ENCODE peak calls at places on chromosome 20, in six cellular contexts. T, R, G, I, H and O are unnamed samples.

GRCh38 chr20:16124911-16125776 is 448.1 kb downstream of the KIF16B start:
- DNase-seq in T (no peak), R (peak; percentile 17), G (no peak), I (no peak), H (no peak), O (no peak)

GRCh38 chr20:20499469-20499868 is 131.6 kb downstream of the INSM1 start:
- DNase-seq in T (no peak), R (no peak), G (peak; percentile 25), I (no peak), H (no peak), O (no peak)

GRCh38 chr20:12289476-12289875 is 371.8 kb downstream of the BTBD3 start:
- DNase-seq in T (no peak), R (peak; percentile 35), G (no peak), I (no peak), H (no peak), O (no peak)

GRCh38 chr20:34980543-34981213 is 25.0 kb downstream of the MYH7B start:
- DNase-seq in T (no peak), R (no peak), G (peak; percentile 32), I (no peak), H (peak; percentile 30), O (peak; percentile 50)

GRCh38 chr20:24814556-24815195 is 134.4 kb upstream of the CST7 start:
- DNase-seq in T (no peak), R (no peak), G (no peak), I (no peak), H (no peak), O (no peak)

GRCh38 chr20:21238400-21238799 is 64.7 kb upstream of the XRN2 start:
- DNase-seq in T (no peak), R (no peak), G (no peak), I (no peak), H (no peak), O (no peak)

GRCh38 chr20:63322146-63322922 is 29.3 kb downstream of the COL20A1 start:
- DNase-seq in T (no peak), R (no peak), G (no peak), I (no peak), H (no peak), O (no peak)

GRCh38 chr20:54473340-54473739 is 2.1 kb upstream of the DOK5 start:
- DNase-seq in T (no peak), R (no peak), G (no peak), I (no peak), H (no peak), O (no peak)

GRCh38 chr20:63235399-63235983 is at the start of gene BIRC7:
- DNase-seq in T (no peak), R (no peak), G (no peak), I (no peak), H (no peak), O (no peak)

GRCh38 chr20:39825524-39825923 is 863.4 kb downstream of the DHX35 start:
- DNase-seq in T (no peak), R (no peak), G (no peak), I (no peak), H (no peak), O (no peak)

GRCh38 chr20:23201658-23202057 is 115.5 kb upstream of the CD93 start:
- DNase-seq in T (no peak), R (no peak), G (no peak), I (no peak), H (no peak), O (no peak)

GRCh38 chr20:58892932-58893224 is 40.4 kb downstream of the GNAS start:
- DNase-seq in T (no peak), R (no peak), G (no peak), I (peak; percentile 44), H (no peak), O (no peak)

GRCh38 chr20:23270427-23270911 is 80.1 kb upstream of the NXT1 start:
- DNase-seq in T (no peak), R (no peak), G (no peak), I (no peak), H (peak; percentile 66), O (no peak)

GRCh38 chr20:58706975-58707681 is 14.5 kb downstream of the NPEPL1 start:
- DNase-seq in T (no peak), R (no peak), G (no peak), I (no peak), H (no peak), O (no peak)

GRCh38 chr20:47502801-47503239 is 1.1 kb downstream of the NCOA3 start:
- DNase-seq in T (no peak), R (peak; percentile 63), G (peak; percentile 34), I (peak; percentile 84), H (peak; percentile 37), O (peak; percentile 44)

GRCh38 chr20:48826883-48827771 is 672 bp downstream of the PREX1 start:
- DNase-seq in T (no peak), R (peak; percentile 24), G (peak; percentile 79), I (peak; percentile 67), H (no peak), O (peak; percentile 71)

GRCh38 chr20:33808388-33808787 is 2.8 kb upstream of the CHMP4B start:
- DNase-seq in T (no peak), R (no peak), G (no peak), I (no peak), H (no peak), O (no peak)

GRCh38 chr20:35049776-35050352 is 42.7 kb downstream of the TRPC4AP start:
- DNase-seq in T (no peak), R (peak; percentile 5), G (no peak), I (no peak), H (no peak), O (no peak)

GRCh38 chr20:47680804-47681529 is 104.3 kb downstream of the SULF2 start:
- DNase-seq in T (no peak), R (peak; percentile 13), G (no peak), I (no peak), H (no peak), O (no peak)

GRCh38 chr20:5118220-5119142 is 1.3 kb downstream of the PCNA start:
- DNase-seq in T (no peak), R (no peak), G (peak; percentile 11), I (peak; percentile 39), H (no peak), O (no peak)

GRCh38 chr20:45121388-45121787 is 2.9 kb downstream of the WFDC12 start:
- DNase-seq in T (no peak), R (no peak), G (no peak), I (no peak), H (no peak), O (no peak)

GRCh38 chr20:50686767-50687266 is 4.5 kb downstream of the RIPOR3 start:
- DNase-seq in T (no peak), R (no peak), G (no peak), I (no peak), H (peak; percentile 43), O (no peak)

GRCh38 chr20:25049261-25050060 is 8.5 kb downstream of the ACSS1 start:
- DNase-seq in T (no peak), R (no peak), G (no peak), I (no peak), H (no peak), O (no peak)

GRCh38 chr20:25308671-25309394 is 60.9 kb downstream of the PYGB start:
- DNase-seq in T (peak; percentile 28), R (peak; percentile 57), G (no peak), I (no peak), H (no peak), O (no peak)

GRCh38 chr20:37615507-37616425 is 78.1 kb upstream of the CTNNBL1 start:
- DNase-seq in T (peak; percentile 46), R (peak; percentile 83), G (peak; percentile 60), I (peak; percentile 64), H (peak; percentile 46), O (peak; percentile 87)
- TF ChIP-seq CTCF in T (peak; percentile 76), R (peak; percentile 86), G (peak; percentile 76), I (peak; percentile 90), H (peak; percentile 47), O (peak; percentile 72)

GRCh38 chr20:32472581-32473207 is 112.4 kb downstream of the NOL4L start:
- DNase-seq in T (no peak), R (no peak), G (no peak), I (no peak), H (no peak), O (no peak)

GRCh38 chr20:32474967-32475819 is 109.9 kb downstream of the NOL4L start:
- DNase-seq in T (no peak), R (peak; percentile 84), G (peak; percentile 70), I (no peak), H (peak; percentile 97), O (peak; percentile 82)

GRCh38 chr20:32474009-32474716 is 111.0 kb downstream of the NOL4L start:
- DNase-seq in T (no peak), R (no peak), G (no peak), I (no peak), H (no peak), O (no peak)

GRCh38 chr20:32473231-32474008 is 111.7 kb downstream of the NOL4L start:
- DNase-seq in T (no peak), R (no peak), G (peak; percentile 73), I (no peak), H (no peak), O (peak; percentile 47)

GRCh38 chr20:32474717-32474966 is 110.5 kb downstream of the NOL4L start:
- DNase-seq in T (no peak), R (no peak), G (no peak), I (no peak), H (no peak), O (no peak)
- TF ChIP-seq EZH2phosphoT487 in T (no peak), R (no peak), G (no peak), I (no peak), H (no peak), O (no peak)

DNA sequence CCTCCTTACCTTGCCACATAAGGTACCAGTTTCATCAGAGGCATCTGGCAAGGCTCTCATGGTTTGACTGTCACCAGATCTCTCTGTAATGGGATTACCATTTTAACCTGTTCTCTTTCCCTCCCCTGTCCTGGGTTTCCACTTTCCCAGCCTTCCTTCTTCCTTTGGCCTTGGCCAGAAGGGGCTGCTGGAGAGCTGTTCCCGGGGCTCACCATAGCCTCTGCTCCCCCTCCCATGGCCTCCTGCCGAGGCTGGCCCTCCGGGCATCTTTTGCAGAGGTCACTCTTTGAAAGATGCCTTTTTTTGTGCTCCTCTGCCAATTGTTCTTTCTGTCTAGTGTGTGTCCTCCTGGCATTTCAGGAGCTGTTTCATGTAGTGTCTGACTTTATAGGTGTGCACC is 100.7 kb upstream of the SCP2D1 start:
- DNase-seq in T (no peak), R (no peak), G (peak; percentile 67), I (no peak), H (no peak), O (peak; percentile 69)
- TF ChIP-seq CTCF in T (no peak), R (no peak), G (peak; percentile 59), I (no peak), H (no peak), O (peak; percentile 53)

DNA sequence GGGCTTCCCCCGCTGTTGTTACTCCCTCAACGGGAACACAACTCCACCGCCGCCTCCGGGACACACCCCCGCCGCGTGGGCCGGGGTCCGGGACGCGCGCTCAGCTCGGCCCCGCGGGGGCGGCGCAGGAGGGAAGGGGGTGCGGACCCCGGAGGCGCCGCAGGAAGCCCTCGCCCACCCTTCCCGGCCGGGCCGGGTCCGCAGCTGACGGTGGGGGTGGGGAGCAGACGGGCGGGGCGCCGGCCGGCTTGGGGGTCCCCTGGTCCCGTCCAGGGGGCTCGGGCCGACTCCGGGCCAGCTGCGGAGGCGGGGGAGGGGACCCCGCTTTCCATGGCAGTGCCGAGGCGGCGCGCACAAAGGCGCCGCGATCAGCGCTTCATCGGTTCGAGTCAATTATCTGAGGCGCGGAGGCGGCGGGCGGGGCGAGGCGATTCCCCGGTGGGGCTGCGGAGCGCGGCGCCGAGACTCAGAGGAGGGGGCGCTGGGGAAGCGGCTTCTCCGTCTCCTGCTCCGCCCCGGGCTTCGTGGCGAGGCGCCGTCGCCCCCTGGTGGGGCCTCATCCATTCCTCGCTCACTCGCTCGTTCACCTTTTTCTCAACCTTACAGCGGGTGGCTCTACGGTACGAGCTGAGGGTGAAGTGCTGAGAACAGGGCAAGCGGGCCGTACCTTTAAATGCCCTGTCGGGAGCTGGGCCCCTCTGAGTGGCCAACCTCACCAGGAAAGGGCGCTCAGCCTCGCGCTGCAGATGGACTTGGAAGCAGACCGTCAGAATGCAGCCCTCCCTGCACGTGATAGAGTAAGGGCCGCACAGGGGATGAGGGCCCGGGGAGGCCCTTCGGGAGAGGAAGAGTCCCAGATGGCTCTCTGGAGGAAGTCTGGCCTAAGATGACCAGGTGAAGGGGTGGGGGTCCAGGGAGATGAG is 40.0 kb downstream of the SLC52A3 start:
- DNase-seq in T (no peak), R (peak; percentile 65), G (peak; percentile 94), I (peak; percentile 7), H (peak; percentile 83), O (peak; percentile 92)
- TF ChIP-seq EZH2phosphoT487 in T (no peak), R (no peak), G (no peak), I (no peak), H (no peak), O (no peak)